ENCODE peak calls at places on chromosomes 1 and 21, in four cellular contexts. One of them, this sample, is unnamed.

GRCh38 chr1:33455537-33456301 is 16.7 kb upstream of the ZSCAN20 start:
- DNase-seq in PC-9: peak
- DNase-seq in endothelial cell: peak
- DNase-seq in H9: peak
- DNase-seq in this sample: no peak

GRCh38 chr1:94927405-94928175 is 680 bp upstream of the CNN3 start:
- DNase-seq in endothelial cell: no peak
- DNase-seq in PC-9: no peak
- DNase-seq in H9: peak
- DNase-seq in this sample: no peak

GRCh38 chr21:35491920-35492678 is 443.0 kb upstream of the RUNX1 start:
- DNase-seq in endothelial cell: no peak
- DNase-seq in H9: no peak
- DNase-seq in PC-9: no peak
- DNase-seq in this sample: no peak

GRCh38 chr1:65027699-65028358 is 61.5 kb upstream of the JAK1 start:
- DNase-seq in PC-9: no peak
- DNase-seq in H9: no peak
- DNase-seq in endothelial cell: no peak
- DNase-seq in this sample: no peak

GRCh38 chr21:32155226-32155625 is 123.6 kb downstream of the MIS18A start:
- DNase-seq in PC-9: no peak
- DNase-seq in H9: no peak
- DNase-seq in endothelial cell: no peak
- DNase-seq in this sample: no peak

GRCh38 chr1:170664283-170664827 is 424 bp downstream of the PRRX1 start:
- DNase-seq in PC-9: no peak
- DNase-seq in endothelial cell: no peak
- DNase-seq in H9: peak
- DNase-seq in this sample: no peak

GRCh38 chr1:117371436-117372151 is 4.3 kb downstream of the MAN1A2 start:
- DNase-seq in H9: no peak
- DNase-seq in PC-9: peak
- DNase-seq in endothelial cell: no peak
- DNase-seq in this sample: no peak

GRCh38 chr21:37531402-37532042 is 164.9 kb downstream of the DYRK1A start:
- DNase-seq in endothelial cell: no peak
- DNase-seq in H9: no peak
- DNase-seq in PC-9: peak
- DNase-seq in this sample: no peak

GRCh38 chr1:147561473-147561840 is 20.2 kb downstream of the BCL9 start:
- DNase-seq in H9: no peak
- DNase-seq in PC-9: no peak
- DNase-seq in endothelial cell: no peak
- DNase-seq in this sample: no peak

GRCh38 chr1:107139833-107140702 is 771 bp upstream of the NTNG1 start:
- DNase-seq in endothelial cell: peak
- DNase-seq in H9: peak
- DNase-seq in PC-9: no peak
- DNase-seq in this sample: peak

GRCh38 chr1:155192346-155193274 is 15.1 kb downstream of the THBS3 start:
- DNase-seq in PC-9: peak
- DNase-seq in H9: peak
- DNase-seq in endothelial cell: no peak
- DNase-seq in this sample: no peak

GRCh38 chr1:11321656-11322491 is 48.9 kb downstream of the UBIAD1 start:
- DNase-seq in PC-9: peak
- DNase-seq in H9: no peak
- DNase-seq in endothelial cell: no peak
- DNase-seq in this sample: no peak

GRCh38 chr1:180261030-180261429 is 31.0 kb downstream of the LHX4 start:
- DNase-seq in endothelial cell: no peak
- DNase-seq in PC-9: no peak
- DNase-seq in H9: no peak
- DNase-seq in this sample: no peak

GRCh38 chr1:113943028-113943811 is 14.1 kb downstream of the HIPK1 start:
- DNase-seq in endothelial cell: no peak
- DNase-seq in H9: no peak
- DNase-seq in PC-9: no peak
- DNase-seq in this sample: no peak

GRCh38 chr1:57404914-57405313 is 18.9 kb downstream of the DAB1 start:
- DNase-seq in H9: no peak
- DNase-seq in PC-9: no peak
- DNase-seq in endothelial cell: no peak
- DNase-seq in this sample: no peak

GRCh38 chr1:56397409-56397808 is 182.0 kb downstream of the PLPP3 start:
- DNase-seq in H9: no peak
- DNase-seq in PC-9: no peak
- DNase-seq in endothelial cell: no peak
- DNase-seq in this sample: no peak

GRCh38 chr1:56754713-56755505 is 64.3 kb downstream of the FYB2 start:
- DNase-seq in endothelial cell: no peak
- DNase-seq in PC-9: no peak
- DNase-seq in H9: no peak
- DNase-seq in this sample: no peak

GRCh38 chr21:44862869-44863685 is 10.4 kb downstream of the PTTG1IP start:
- DNase-seq in PC-9: no peak
- DNase-seq in H9: no peak
- DNase-seq in endothelial cell: no peak
- DNase-seq in this sample: no peak

DNA sequence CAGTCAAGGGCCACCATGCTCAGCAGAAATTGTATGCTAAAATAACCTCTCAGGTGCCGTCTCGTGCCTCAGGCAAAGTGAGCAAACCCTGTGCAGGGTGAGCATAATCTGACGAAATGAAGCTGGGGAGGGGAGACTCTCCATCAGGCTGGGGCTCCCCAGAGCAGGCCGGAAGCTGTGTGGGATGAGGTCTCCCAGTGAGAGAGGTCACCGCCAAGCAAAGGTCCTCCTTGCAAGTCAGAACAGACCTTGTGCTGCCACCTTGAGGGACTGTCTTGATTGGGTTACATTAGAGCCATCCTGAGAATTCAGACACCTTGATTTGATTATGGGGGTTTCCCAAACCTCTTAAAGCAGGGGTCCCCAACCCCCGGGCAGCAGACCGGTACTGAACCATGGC is 64.2 kb downstream of the ZNF684 start:
- DNase-seq in endothelial cell: no peak
- DNase-seq in PC-9: no peak
- DNase-seq in H9: no peak
- DNase-seq in this sample: no peak
- TF ChIP-seq CTCF in endothelial cell: no peak
- TF ChIP-seq CTCF in PC-9: no peak
- TF ChIP-seq CTCF in H9: no peak
- TF ChIP-seq CTCF in this sample: no peak

DNA sequence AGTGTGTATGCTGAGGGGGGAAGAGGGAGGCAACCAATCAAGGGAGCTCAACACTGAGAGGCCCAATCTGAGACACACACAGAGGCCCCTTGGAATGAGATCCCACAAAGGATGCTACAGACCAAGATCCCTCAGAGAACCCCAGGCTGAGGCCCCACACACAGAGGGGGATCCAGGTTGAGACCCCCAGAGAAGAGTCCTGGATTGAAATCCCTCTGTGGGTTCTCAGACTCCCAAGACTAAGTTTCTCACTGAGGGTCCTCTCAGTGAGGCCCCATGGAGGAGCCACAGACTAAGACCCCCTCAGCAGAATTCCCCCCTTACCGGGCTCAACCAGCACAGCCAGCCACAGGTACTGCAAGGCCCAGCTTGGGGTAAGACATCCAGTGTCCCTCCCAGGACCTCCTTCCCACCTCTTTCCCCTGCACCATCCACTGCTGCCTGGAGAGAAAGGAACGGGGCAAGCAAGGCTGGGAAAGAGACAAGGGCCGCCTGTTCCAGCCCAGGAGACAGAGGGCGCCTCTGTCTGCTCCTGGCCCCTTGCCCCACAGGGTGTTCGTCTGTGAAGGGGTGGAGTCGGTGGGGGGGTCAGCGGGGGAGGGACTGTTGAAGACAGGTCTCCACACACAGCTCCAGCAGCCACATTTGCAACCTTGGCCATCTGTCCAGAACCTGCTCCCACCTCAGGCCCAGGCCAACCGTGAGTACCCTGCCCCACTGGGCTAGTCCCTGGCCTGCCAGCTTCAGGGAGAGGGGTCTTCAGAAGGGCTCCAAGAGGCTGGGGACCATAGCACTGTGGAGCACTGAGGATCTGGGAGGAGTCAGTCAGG is at the start of gene S100A1:
- DNase-seq in PC-9: no peak
- DNase-seq in endothelial cell: no peak
- DNase-seq in H9: no peak
- DNase-seq in this sample: no peak
- TF ChIP-seq CTCF in PC-9: peak
- TF ChIP-seq CTCF in endothelial cell: peak
- TF ChIP-seq CTCF in H9: no peak
- TF ChIP-seq CTCF in this sample: peak

GRCh38 chr1:204828352-204828850 is 42.3 kb upstream of the NFASC start:
- DNase-seq in endothelial cell: peak
- DNase-seq in PC-9: no peak
- DNase-seq in H9: peak
- DNase-seq in this sample: peak

GRCh38 chr1:204830671-204831585 is 39.7 kb upstream of the NFASC start:
- DNase-seq in PC-9: no peak
- DNase-seq in endothelial cell: no peak
- DNase-seq in H9: no peak
- DNase-seq in this sample: no peak

GRCh38 chr1:204829133-204829532 is 41.5 kb upstream of the NFASC start:
- DNase-seq in PC-9: no peak
- DNase-seq in H9: peak
- DNase-seq in endothelial cell: no peak
- DNase-seq in this sample: no peak

GRCh38 chr1:204821924-204822323 is 48.7 kb upstream of the NFASC start:
- DNase-seq in PC-9: no peak
- DNase-seq in H9: no peak
- DNase-seq in endothelial cell: no peak
- DNase-seq in this sample: no peak

GRCh38 chr1:204826970-204827369 is 43.7 kb upstream of the NFASC start:
- DNase-seq in PC-9: no peak
- DNase-seq in H9: peak
- DNase-seq in endothelial cell: peak
- DNase-seq in this sample: no peak
- TF ChIP-seq CTCF in PC-9: no peak
- TF ChIP-seq CTCF in H9: peak
- TF ChIP-seq CTCF in endothelial cell: peak
- TF ChIP-seq CTCF in this sample: peak

DNA sequence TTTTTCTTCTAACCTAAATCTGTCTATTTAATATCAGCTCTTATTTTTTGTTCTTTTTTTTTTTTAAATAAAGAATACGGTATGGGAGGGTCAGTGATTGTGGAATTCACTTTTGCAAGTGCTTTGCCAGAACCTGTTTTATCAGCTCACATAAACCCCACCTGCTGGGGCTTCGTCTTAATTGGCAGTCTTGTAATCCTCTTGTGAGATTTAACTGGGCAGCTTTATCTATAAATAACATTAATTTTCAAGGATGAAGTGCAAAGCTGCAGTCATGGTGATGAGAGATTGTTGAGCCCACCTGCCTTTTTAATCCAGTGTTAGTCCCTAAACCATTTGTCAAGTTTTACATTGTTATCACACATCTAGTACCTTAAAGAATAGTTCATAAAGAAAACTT is 18.2 kb upstream of the PDC start:
- DNase-seq in PC-9: no peak
- DNase-seq in endothelial cell: no peak
- DNase-seq in H9: no peak
- DNase-seq in this sample: no peak
- TF ChIP-seq CTCF in PC-9: no peak
- TF ChIP-seq CTCF in endothelial cell: no peak
- TF ChIP-seq CTCF in H9: no peak
- TF ChIP-seq CTCF in this sample: no peak

DNA sequence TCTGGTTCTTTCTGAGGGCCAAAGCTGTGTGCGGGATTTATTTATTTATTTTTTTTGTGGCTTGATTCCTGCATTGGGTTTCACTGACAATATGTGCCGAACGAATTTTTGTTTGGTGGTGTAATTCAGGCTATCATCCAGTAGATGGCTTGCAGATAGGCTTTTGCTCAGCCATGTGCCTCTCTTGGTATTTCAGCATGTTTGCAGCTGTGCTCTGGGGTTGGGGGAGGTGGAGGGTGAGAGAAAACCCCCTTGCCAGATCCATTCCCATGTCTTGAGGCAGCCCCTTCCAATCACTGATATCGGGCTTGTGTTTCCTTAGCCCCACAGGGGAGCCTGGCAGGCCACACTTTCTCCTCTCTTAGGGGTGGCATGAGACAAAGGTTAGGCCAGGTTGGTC is 302.4 kb downstream of the PTGER3 start:
- DNase-seq in endothelial cell: peak
- DNase-seq in PC-9: no peak
- DNase-seq in H9: peak
- DNase-seq in this sample: no peak
- TF ChIP-seq CTCF in endothelial cell: peak
- TF ChIP-seq CTCF in PC-9: peak
- TF ChIP-seq CTCF in H9: peak
- TF ChIP-seq CTCF in this sample: peak

GRCh38 chr1:35112668-35113067 is 33.5 kb downstream of the ZMYM1 start:
- DNase-seq in H9: no peak
- DNase-seq in endothelial cell: no peak
- DNase-seq in PC-9: no peak
- DNase-seq in this sample: no peak
- TF ChIP-seq CTCF in H9: peak
- TF ChIP-seq CTCF in endothelial cell: peak
- TF ChIP-seq CTCF in PC-9: peak
- TF ChIP-seq CTCF in this sample: peak

DNA sequence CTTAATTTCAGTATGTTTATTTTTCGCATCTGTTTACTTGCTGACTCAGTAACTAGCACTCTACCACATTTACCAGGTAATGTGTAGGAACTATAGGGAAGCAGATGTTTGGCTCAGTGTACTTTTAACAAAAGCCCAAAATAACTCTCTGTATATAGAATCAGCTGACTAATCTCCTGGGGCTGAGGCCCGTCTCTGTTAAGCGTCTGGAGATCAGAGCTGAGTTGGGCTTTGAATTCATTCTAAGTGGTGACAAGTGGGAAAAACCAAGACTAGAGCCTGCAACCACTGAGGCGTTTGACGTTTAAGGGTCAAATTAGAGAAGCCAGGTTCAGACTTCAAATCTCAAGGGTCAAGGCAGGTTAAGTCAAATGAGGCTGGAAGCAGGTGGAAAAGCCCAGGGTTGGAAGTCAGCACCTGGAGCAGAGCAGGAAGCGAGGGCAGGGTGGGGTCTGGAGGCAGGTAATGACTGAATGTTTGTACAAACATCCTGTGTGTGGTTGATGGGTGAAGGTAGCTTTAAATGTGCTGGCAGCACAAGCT is 56.8 kb upstream of the LYST start:
- DNase-seq in PC-9: no peak
- DNase-seq in H9: no peak
- DNase-seq in endothelial cell: no peak
- DNase-seq in this sample: no peak
- TF ChIP-seq CTCF in PC-9: no peak
- TF ChIP-seq CTCF in H9: no peak
- TF ChIP-seq CTCF in endothelial cell: no peak
- TF ChIP-seq CTCF in this sample: no peak

DNA sequence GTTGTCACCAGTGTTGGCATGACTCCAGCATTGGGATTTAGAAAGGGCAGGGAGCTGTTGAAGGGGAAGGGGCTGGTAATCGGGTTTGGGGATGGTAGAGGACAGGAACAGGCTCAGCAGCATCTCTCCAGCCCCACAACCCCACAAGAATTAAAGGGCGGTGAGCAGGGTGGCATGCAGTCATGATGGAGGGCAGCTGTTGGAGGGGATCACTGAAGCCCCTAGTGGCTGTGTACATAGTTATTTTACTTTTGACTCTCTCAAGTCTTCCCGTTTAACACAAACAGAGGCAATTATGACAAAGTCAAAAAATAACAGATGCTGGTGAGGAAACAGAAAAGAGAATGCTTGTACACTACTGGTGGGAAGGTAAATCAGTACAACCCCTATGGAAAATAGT is 213.8 kb downstream of the URB2 start:
- DNase-seq in H9: no peak
- DNase-seq in endothelial cell: no peak
- DNase-seq in PC-9: no peak
- DNase-seq in this sample: no peak
- TF ChIP-seq CTCF in H9: peak
- TF ChIP-seq CTCF in endothelial cell: no peak
- TF ChIP-seq CTCF in PC-9: no peak
- TF ChIP-seq CTCF in this sample: peak

This sample was measured in type B pancreatic cell.